ENCODE peak calls at places on chromosomes 12 and 14, in seven cellular contexts. J, X, O, T, P, B and C are unnamed samples.

GRCh38 chr12:105706321-105706972 is 376.0 kb downstream of the C12orf75 start:
- DNase-seq in X (no peak), B (no peak), T (peak; percentile 51), J (no peak), O (no peak), P (no peak), C (no peak)

GRCh38 chr14:96221841-96222240 is 17.2 kb downstream of the BDKRB2 start:
- DNase-seq in P (no peak), X (no peak), O (no peak), J (no peak), B (no peak), T (no peak), C (no peak)

GRCh38 chr14:66359500-66359899 is 126.7 kb upstream of the CCDC196 start:
- DNase-seq in O (peak; percentile 24), B (no peak), P (peak; percentile 35), T (no peak), X (peak; percentile 46), J (peak; percentile 41), C (peak; percentile 47)

GRCh38 chr12:55830601-55831406 is 1.4 kb upstream of the DNAJC14 start:
- DNase-seq in O (peak; percentile 69), X (peak; percentile 42), J (peak; percentile 40), B (peak; percentile 67), T (peak; percentile 81), P (peak; percentile 60), C (peak; percentile 75)

GRCh38 chr14:23704890-23705289 is 68.7 kb downstream of the DHRS2 start:
- DNase-seq in J (no peak), P (no peak), O (no peak), X (no peak), B (no peak), T (no peak), C (no peak)

GRCh38 chr12:111773801-111774551 is 7.2 kb downstream of the ALDH2 start:
- DNase-seq in T (no peak), P (no peak), J (no peak), B (peak; percentile 80), O (peak; percentile 87), X (peak; percentile 64), C (peak; percentile 62)

GRCh38 chr12:74602881-74603523 is 65.4 kb downstream of the ATXN7L3B start:
- DNase-seq in J (no peak), T (no peak), B (no peak), O (no peak), X (no peak), P (no peak), C (no peak)

GRCh38 chr12:55720894-55721444 is 776 bp downstream of the RDH5 start:
- DNase-seq in O (peak; percentile 59), X (peak; percentile 65), T (peak; percentile 84), J (peak; percentile 57), P (peak; percentile 38), B (peak; percentile 85), C (no peak)

GRCh38 chr12:109462868-109463692 is 14.0 kb downstream of the KCTD10 start:
- DNase-seq in O (peak; percentile 86), B (peak; percentile 64), P (peak; percentile 30), T (peak; percentile 70), X (peak; percentile 85), J (no peak), C (no peak)

GRCh38 chr12:32997471-32997870 is 100.9 kb upstream of the PKP2 start:
- DNase-seq in X (no peak), O (no peak), J (no peak), B (no peak), T (peak; percentile 59), P (no peak), C (no peak)

DNA sequence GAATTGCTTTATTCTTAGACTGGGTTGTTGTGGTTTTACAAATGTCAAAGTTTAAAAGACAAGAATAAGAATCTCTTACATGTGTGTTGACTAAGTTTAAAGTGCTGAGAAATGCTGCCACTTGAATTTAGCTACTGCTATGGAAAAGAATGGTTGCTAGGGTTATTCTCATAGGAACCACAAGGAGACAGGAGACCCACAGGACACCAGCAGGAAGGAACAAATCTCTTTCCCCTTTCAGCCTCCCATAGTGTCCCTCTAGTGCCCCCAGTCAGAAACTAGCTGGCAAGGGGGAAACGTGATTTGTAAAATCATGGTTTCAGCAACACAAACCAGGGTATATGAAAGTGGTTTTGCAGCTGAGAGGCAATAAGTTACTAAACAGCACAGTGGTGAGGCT is 102.7 kb downstream of the ST8SIA1 start:
- DNase-seq in B (no peak), J (peak; percentile 3), P (no peak), T (no peak), O (no peak), X (peak; percentile 5), C (no peak)
- TF ChIP-seq CTCF in B (no peak), J (no peak), P (no peak), T (peak; percentile 59), O (no peak), X (no peak), C (no peak)

GRCh38 chr12:49920915-49921286 is 17.2 kb upstream of the FAIM2 start:
- DNase-seq in B (no peak), T (no peak), P (no peak), X (no peak), J (no peak), O (no peak), C (no peak)

GRCh38 chr12:49921936-49922335 is 18.2 kb upstream of the FAIM2 start:
- DNase-seq in P (no peak), X (no peak), T (peak; percentile 20), J (no peak), O (no peak), B (no peak), C (no peak)

GRCh38 chr12:49921299-49921698 is 17.6 kb upstream of the FAIM2 start:
- DNase-seq in O (no peak), X (no peak), B (no peak), P (no peak), T (no peak), J (no peak), C (no peak)

GRCh38 chr12:49922349-49923034 is 18.8 kb upstream of the FAIM2 start:
- DNase-seq in O (no peak), T (peak; percentile 22), P (no peak), J (no peak), B (no peak), X (no peak), C (no peak)

DNA sequence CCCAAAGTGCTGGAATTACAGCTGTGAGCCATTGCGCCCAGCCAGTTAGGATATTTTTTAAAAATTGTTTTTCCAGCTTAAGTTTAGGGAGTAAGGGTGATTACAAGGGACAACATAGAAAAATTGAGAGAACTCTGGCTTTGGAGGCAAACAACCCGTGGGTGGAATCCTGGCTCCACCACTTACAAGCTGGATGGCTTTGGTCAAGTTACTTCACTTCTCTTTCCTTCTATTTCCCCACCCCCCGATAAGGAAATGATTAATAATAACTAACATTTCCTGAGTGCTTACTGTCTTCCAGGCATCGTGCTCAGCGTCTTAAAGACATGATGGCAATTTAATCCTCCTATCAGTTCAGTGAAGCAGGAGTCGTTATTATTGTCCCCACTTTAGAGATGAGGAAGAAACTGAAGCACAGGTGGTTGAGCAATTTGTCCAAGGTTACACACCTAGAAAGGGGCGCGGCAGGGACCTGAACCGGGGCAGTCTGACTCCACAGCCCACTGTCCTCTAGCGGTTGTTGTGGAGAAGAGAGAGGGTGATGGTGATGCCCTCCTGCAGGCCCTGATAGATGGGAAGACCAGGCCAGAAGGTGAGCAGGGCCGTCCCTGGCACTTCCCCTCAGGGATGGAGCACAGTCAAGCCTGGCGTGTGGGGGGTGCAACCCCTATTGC is 16.7 kb upstream of the FAIM2 start:
- DNase-seq in P (no peak), T (peak; percentile 28), B (no peak), X (no peak), O (no peak), J (no peak), C (no peak)
- TF ChIP-seq CTCF in P (no peak), T (no peak), B (no peak), X (no peak), O (no peak), J (no peak), C (no peak)

GRCh38 chr12:133080619-133081407 is at the start of gene ZNF140:
- DNase-seq in X (peak; percentile 76), T (peak; percentile 99), O (peak; percentile 96), J (peak; percentile 68), P (peak; percentile 96), B (peak; percentile 95), C (peak; percentile 91)

GRCh38 chr12:133083345-133083744 is 2.6 kb downstream of the ZNF140 start:
- DNase-seq in X (no peak), B (no peak), P (no peak), J (no peak), O (no peak), T (no peak), C (no peak)

GRCh38 chr12:133081408-133081806 is 684 bp downstream of the ZNF140 start:
- DNase-seq in X (no peak), J (no peak), T (no peak), P (no peak), O (no peak), B (no peak), C (no peak)

DNA sequence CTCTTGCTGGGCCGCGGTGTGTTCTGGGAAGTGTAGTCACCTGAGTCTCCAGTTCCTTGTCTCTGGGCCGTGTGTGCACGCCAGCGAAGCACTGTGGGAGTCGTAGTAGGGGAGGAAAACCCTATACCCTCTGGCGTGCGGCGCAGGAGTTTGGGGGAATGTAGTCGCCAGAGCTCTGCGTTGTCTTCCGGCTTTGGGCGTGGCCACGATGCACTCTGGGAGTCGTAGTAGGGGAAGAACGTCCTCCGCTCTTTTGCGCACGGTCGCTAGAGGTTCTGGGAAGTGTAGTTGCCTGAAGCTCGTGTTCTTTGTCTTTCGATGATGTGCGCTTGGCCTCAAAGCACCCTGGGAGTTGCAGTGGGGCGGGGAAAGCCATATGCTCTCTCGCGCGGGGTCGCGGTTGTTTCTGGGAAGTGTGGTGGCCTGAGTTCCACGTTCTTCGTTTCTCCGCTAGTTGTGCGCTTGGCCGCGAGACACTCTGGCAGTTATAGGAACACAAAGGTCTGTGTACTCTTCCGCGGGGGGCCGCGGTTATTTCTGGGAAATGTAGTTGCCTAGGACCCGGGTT is 588 bp upstream of the ZNF140 start:
- DNase-seq in X (peak; percentile 84), B (peak; percentile 97), P (peak; percentile 91), T (peak; percentile 100), O (peak; percentile 98), J (peak; percentile 65), C (peak; percentile 85)
- TF ChIP-seq CTCF in X (peak; percentile 13), B (no peak), P (no peak), T (no peak), O (no peak), J (no peak), C (no peak)

GRCh38 chr14:22268875-22269274 is 320.1 kb downstream of the DAD1 start:
- DNase-seq in X (peak; percentile 75), J (no peak), T (no peak), O (no peak), P (no peak), B (no peak), C (no peak)
- TF ChIP-seq CTCF in X (no peak), J (no peak), T (no peak), O (no peak), P (no peak), B (no peak), C (no peak)

DNA sequence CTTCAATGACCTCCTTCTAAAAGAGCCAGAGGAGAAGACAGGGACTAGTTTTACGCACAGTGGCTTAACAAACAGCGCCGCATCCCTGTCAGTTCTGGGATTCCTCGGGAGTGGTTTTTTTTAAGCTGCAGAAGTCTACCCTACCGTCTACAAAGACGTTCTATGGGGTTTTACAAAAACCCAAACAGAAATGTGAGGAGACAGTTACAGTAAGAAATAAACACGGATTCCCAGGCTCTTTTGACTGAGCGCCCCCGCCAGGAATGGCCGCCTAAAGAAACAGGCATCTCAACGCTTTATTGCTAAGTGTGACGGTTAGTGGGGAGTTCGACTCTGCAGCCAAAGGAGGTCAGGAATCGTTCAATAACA is 484 bp downstream of the ALKBH1 start:
- DNase-seq in P (peak; percentile 4), O (peak; percentile 36), X (peak; percentile 57), B (no peak), T (no peak), J (peak; percentile 31), C (peak; percentile 55)
- TF ChIP-seq CTCF in P (no peak), O (peak; percentile 29), X (peak; percentile 64), B (no peak), T (no peak), J (peak; percentile 34), C (no peak)